ENCODE peak calls at places on chromosome 19, in seven cellular contexts. One of them, this sample, is unnamed.

GRCh38 chr19:46076951-46077814 is 36.4 kb upstream of the IGFL4 start:
- DNase-seq in lower leg skin: peak
- DNase-seq in iPS DF 6.9: peak
- DNase-seq in cardiac fibroblast: peak
- DNase-seq in heart left ventricle: no peak
- DNase-seq in body of pancreas: peak
- DNase-seq in fibroblast of mammary gland: peak
- DNase-seq in this sample: no peak

GRCh38 chr19:10686661-10687517 is 14.3 kb upstream of the QTRT1 start:
- DNase-seq in fibroblast of mammary gland: peak
- DNase-seq in iPS DF 6.9: no peak
- DNase-seq in cardiac fibroblast: peak
- DNase-seq in body of pancreas: no peak
- DNase-seq in lower leg skin: no peak
- DNase-seq in heart left ventricle: peak
- DNase-seq in this sample: peak

GRCh38 chr19:16002985-16003384 is 54.2 kb downstream of the OR10H4 start:
- DNase-seq in iPS DF 6.9: no peak
- DNase-seq in body of pancreas: no peak
- DNase-seq in heart left ventricle: no peak
- DNase-seq in fibroblast of mammary gland: no peak
- DNase-seq in cardiac fibroblast: no peak
- DNase-seq in lower leg skin: no peak
- DNase-seq in this sample: no peak

GRCh38 chr19:8302357-8302691 is 5.8 kb downstream of the CD320 start:
- DNase-seq in cardiac fibroblast: no peak
- DNase-seq in iPS DF 6.9: no peak
- DNase-seq in fibroblast of mammary gland: no peak
- DNase-seq in heart left ventricle: peak
- DNase-seq in body of pancreas: peak
- DNase-seq in lower leg skin: peak
- DNase-seq in this sample: peak

GRCh38 chr19:46372901-46373572 is 26.1 kb downstream of the PPP5C start:
- DNase-seq in body of pancreas: peak
- DNase-seq in iPS DF 6.9: peak
- DNase-seq in lower leg skin: no peak
- DNase-seq in fibroblast of mammary gland: peak
- DNase-seq in cardiac fibroblast: peak
- DNase-seq in heart left ventricle: no peak
- DNase-seq in this sample: no peak

GRCh38 chr19:58393725-58394033 is 1.8 kb upstream of the RNF225 start:
- DNase-seq in lower leg skin: no peak
- DNase-seq in body of pancreas: no peak
- DNase-seq in cardiac fibroblast: no peak
- DNase-seq in iPS DF 6.9: no peak
- DNase-seq in heart left ventricle: no peak
- DNase-seq in fibroblast of mammary gland: no peak
- DNase-seq in this sample: no peak

GRCh38 chr19:46201413-46202310 is 27.9 kb upstream of the IGFL1 start:
- DNase-seq in body of pancreas: no peak
- DNase-seq in iPS DF 6.9: no peak
- DNase-seq in cardiac fibroblast: no peak
- DNase-seq in fibroblast of mammary gland: no peak
- DNase-seq in lower leg skin: peak
- DNase-seq in heart left ventricle: no peak
- DNase-seq in this sample: no peak

GRCh38 chr19:56269348-56269747 is 3.2 kb upstream of the EDDM13 start:
- DNase-seq in cardiac fibroblast: no peak
- DNase-seq in body of pancreas: no peak
- DNase-seq in iPS DF 6.9: no peak
- DNase-seq in fibroblast of mammary gland: no peak
- DNase-seq in lower leg skin: no peak
- DNase-seq in heart left ventricle: no peak
- DNase-seq in this sample: no peak

GRCh38 chr19:47155141-47155540 is 24.5 kb downstream of the SAE1 start:
- DNase-seq in lower leg skin: no peak
- DNase-seq in heart left ventricle: no peak
- DNase-seq in iPS DF 6.9: no peak
- DNase-seq in fibroblast of mammary gland: no peak
- DNase-seq in body of pancreas: no peak
- DNase-seq in cardiac fibroblast: peak
- DNase-seq in this sample: no peak

GRCh38 chr19:9132422-9132821 is 5.7 kb upstream of the OR7G3 start:
- DNase-seq in cardiac fibroblast: no peak
- DNase-seq in iPS DF 6.9: no peak
- DNase-seq in lower leg skin: no peak
- DNase-seq in fibroblast of mammary gland: no peak
- DNase-seq in heart left ventricle: no peak
- DNase-seq in body of pancreas: no peak
- DNase-seq in this sample: no peak

GRCh38 chr19:54952591-54953344 is 5.4 kb upstream of the NLRP7 start:
- DNase-seq in lower leg skin: no peak
- DNase-seq in iPS DF 6.9: no peak
- DNase-seq in body of pancreas: no peak
- DNase-seq in fibroblast of mammary gland: peak
- DNase-seq in cardiac fibroblast: peak
- DNase-seq in heart left ventricle: no peak
- DNase-seq in this sample: no peak

GRCh38 chr19:5340637-5341447 is at the start of gene PTPRS:
- DNase-seq in fibroblast of mammary gland: peak
- DNase-seq in cardiac fibroblast: peak
- DNase-seq in lower leg skin: peak
- DNase-seq in heart left ventricle: peak
- DNase-seq in iPS DF 6.9: no peak
- DNase-seq in body of pancreas: peak
- DNase-seq in this sample: peak

GRCh38 chr19:53785196-53785889 is 38.8 kb downstream of the NLRP12 start:
- DNase-seq in iPS DF 6.9: no peak
- DNase-seq in body of pancreas: no peak
- DNase-seq in fibroblast of mammary gland: no peak
- DNase-seq in lower leg skin: no peak
- DNase-seq in heart left ventricle: no peak
- DNase-seq in cardiac fibroblast: no peak
- DNase-seq in this sample: no peak

GRCh38 chr19:56026769-56027168 is 40.2 kb downstream of the NLRP5 start:
- DNase-seq in cardiac fibroblast: no peak
- DNase-seq in fibroblast of mammary gland: no peak
- DNase-seq in heart left ventricle: no peak
- DNase-seq in body of pancreas: no peak
- DNase-seq in lower leg skin: no peak
- DNase-seq in iPS DF 6.9: no peak
- DNase-seq in this sample: no peak

GRCh38 chr19:5718579-5719273 is 1.2 kb downstream of the LONP1 start:
- DNase-seq in lower leg skin: no peak
- DNase-seq in iPS DF 6.9: no peak
- DNase-seq in fibroblast of mammary gland: peak
- DNase-seq in body of pancreas: no peak
- DNase-seq in heart left ventricle: no peak
- DNase-seq in cardiac fibroblast: peak
- DNase-seq in this sample: no peak

DNA sequence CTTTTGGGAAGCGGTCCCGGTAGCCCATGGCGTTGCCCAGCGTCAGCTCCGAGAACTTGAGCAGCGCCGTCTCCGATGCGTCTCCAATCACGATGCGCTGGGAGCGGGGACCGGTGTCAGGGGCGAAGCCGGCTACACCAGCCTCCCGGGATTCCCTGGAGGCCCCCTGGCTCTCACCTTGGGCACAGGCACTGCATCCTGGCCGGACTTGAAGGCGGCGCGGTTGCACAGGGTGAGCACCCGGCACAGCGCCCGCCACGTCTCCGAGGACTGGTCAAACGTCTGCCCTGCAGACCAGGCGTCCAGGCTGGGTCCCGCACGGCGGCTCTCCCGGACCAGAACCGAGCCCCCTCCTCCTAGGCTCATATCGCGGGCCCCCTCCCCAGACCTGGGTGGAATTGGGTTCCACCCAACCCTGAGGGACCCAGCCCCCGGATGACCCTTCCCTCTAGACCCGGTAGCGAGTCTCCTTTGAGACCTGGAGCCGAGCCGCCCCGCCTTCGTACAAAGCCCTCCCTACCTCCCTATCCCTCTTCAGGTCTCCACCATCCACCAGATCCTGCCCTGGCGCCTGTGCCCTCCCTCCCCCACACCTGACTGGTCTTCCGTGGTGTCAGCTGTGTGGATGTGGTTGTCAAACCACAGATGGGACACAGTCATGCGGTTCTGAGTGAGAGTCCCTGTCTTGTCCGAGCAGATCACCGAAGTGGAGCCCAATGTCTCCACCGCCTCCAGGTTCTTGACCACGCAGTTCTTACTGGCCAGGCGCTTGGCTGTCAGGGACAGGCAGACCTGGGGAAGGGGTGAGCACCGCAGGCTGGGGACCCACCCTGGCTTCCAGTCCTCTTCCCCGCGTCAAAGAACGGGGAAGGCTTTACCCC is 4.8 kb downstream of the ATP4A start:
- DNase-seq in fibroblast of mammary gland: no peak
- DNase-seq in lower leg skin: no peak
- DNase-seq in cardiac fibroblast: no peak
- DNase-seq in body of pancreas: no peak
- DNase-seq in heart left ventricle: no peak
- DNase-seq in iPS DF 6.9: no peak
- DNase-seq in this sample: no peak
- H3K4me3 ChIP-seq in fibroblast of mammary gland: no peak
- H3K4me3 ChIP-seq in lower leg skin: no peak
- H3K4me3 ChIP-seq in cardiac fibroblast: peak
- H3K4me3 ChIP-seq in body of pancreas: peak
- H3K4me3 ChIP-seq in heart left ventricle: peak
- H3K4me3 ChIP-seq in iPS DF 6.9: peak
- H3K4me3 ChIP-seq in this sample: peak

DNA sequence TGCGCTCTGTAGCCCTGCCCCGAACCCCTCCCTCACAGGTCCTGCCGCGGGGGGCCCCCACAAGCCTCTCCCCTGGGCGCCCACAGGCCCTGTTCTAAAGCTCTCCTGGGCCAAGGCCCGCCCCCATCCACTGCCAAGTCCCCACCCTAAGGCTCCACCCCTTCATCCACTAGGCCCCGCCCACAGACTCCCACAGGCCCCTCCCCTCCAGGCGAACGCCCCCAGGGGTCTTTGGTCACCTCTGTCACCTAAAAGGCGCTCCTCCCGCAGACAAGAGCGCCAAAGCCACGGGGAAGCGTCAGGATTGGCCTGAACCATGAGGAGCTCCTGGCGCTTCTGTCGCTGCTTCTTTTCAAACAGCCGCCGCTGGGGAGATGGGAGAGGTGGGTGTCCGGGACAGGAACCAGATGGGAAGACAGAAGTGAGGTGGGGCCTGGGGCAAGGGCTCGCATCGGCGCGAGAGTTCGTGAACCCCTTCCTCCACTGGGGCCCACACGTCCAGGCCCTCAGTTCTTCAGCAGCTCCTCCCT is 2.3 kb downstream of the TULP2 start:
- DNase-seq in fibroblast of mammary gland: peak
- DNase-seq in body of pancreas: peak
- DNase-seq in cardiac fibroblast: peak
- DNase-seq in iPS DF 6.9: no peak
- DNase-seq in lower leg skin: peak
- DNase-seq in heart left ventricle: peak
- DNase-seq in this sample: peak
- H3K4me3 ChIP-seq in fibroblast of mammary gland: peak
- H3K4me3 ChIP-seq in body of pancreas: no peak
- H3K4me3 ChIP-seq in cardiac fibroblast: peak
- H3K4me3 ChIP-seq in iPS DF 6.9: peak
- H3K4me3 ChIP-seq in lower leg skin: no peak
- H3K4me3 ChIP-seq in heart left ventricle: peak
- H3K4me3 ChIP-seq in this sample: peak

GRCh38 chr19:51371186-51371690 is 1.2 kb downstream of the NKG7 start:
- DNase-seq in body of pancreas: no peak
- DNase-seq in fibroblast of mammary gland: no peak
- DNase-seq in heart left ventricle: no peak
- DNase-seq in lower leg skin: no peak
- DNase-seq in iPS DF 6.9: no peak
- DNase-seq in cardiac fibroblast: no peak
- DNase-seq in this sample: no peak
- H3K4me3 ChIP-seq in body of pancreas: no peak
- H3K4me3 ChIP-seq in fibroblast of mammary gland: no peak
- H3K4me3 ChIP-seq in heart left ventricle: no peak
- H3K4me3 ChIP-seq in lower leg skin: no peak
- H3K4me3 ChIP-seq in iPS DF 6.9: no peak
- H3K4me3 ChIP-seq in cardiac fibroblast: no peak
- H3K4me3 ChIP-seq in this sample: no peak

GRCh38 chr19:1402411-1403070 is 1.2 kb upstream of the GAMT start:
- DNase-seq in heart left ventricle: peak
- DNase-seq in cardiac fibroblast: no peak
- DNase-seq in fibroblast of mammary gland: no peak
- DNase-seq in body of pancreas: no peak
- DNase-seq in iPS DF 6.9: no peak
- DNase-seq in lower leg skin: no peak
- DNase-seq in this sample: no peak
- H3K4me3 ChIP-seq in heart left ventricle: no peak
- H3K4me3 ChIP-seq in cardiac fibroblast: no peak
- H3K4me3 ChIP-seq in fibroblast of mammary gland: no peak
- H3K4me3 ChIP-seq in body of pancreas: no peak
- H3K4me3 ChIP-seq in iPS DF 6.9: no peak
- H3K4me3 ChIP-seq in lower leg skin: no peak
- H3K4me3 ChIP-seq in this sample: no peak

GRCh38 chr19:38693380-38694223 is 46.2 kb downstream of the ACTN4 start:
- DNase-seq in lower leg skin: no peak
- DNase-seq in iPS DF 6.9: no peak
- DNase-seq in fibroblast of mammary gland: peak
- DNase-seq in cardiac fibroblast: peak
- DNase-seq in body of pancreas: peak
- DNase-seq in heart left ventricle: no peak
- DNase-seq in this sample: no peak

GRCh38 chr19:38691938-38692457 is 44.5 kb downstream of the ACTN4 start:
- DNase-seq in heart left ventricle: no peak
- DNase-seq in lower leg skin: no peak
- DNase-seq in cardiac fibroblast: peak
- DNase-seq in iPS DF 6.9: no peak
- DNase-seq in fibroblast of mammary gland: peak
- DNase-seq in body of pancreas: no peak
- DNase-seq in this sample: no peak

GRCh38 chr19:38690146-38690545 is 42.7 kb downstream of the ACTN4 start:
- DNase-seq in fibroblast of mammary gland: no peak
- DNase-seq in lower leg skin: no peak
- DNase-seq in heart left ventricle: no peak
- DNase-seq in cardiac fibroblast: no peak
- DNase-seq in iPS DF 6.9: no peak
- DNase-seq in body of pancreas: no peak
- DNase-seq in this sample: no peak

GRCh38 chr19:38690832-38691231 is 43.4 kb downstream of the ACTN4 start:
- DNase-seq in fibroblast of mammary gland: no peak
- DNase-seq in iPS DF 6.9: no peak
- DNase-seq in lower leg skin: no peak
- DNase-seq in heart left ventricle: no peak
- DNase-seq in cardiac fibroblast: no peak
- DNase-seq in body of pancreas: no peak
- DNase-seq in this sample: no peak

GRCh38 chr19:38692458-38693379 is 45.3 kb downstream of the ACTN4 start:
- DNase-seq in cardiac fibroblast: no peak
- DNase-seq in body of pancreas: no peak
- DNase-seq in heart left ventricle: no peak
- DNase-seq in iPS DF 6.9: no peak
- DNase-seq in lower leg skin: no peak
- DNase-seq in fibroblast of mammary gland: no peak
- DNase-seq in this sample: no peak
- H3K4me3 ChIP-seq in cardiac fibroblast: no peak
- H3K4me3 ChIP-seq in body of pancreas: no peak
- H3K4me3 ChIP-seq in heart left ventricle: no peak
- H3K4me3 ChIP-seq in iPS DF 6.9: no peak
- H3K4me3 ChIP-seq in lower leg skin: no peak
- H3K4me3 ChIP-seq in fibroblast of mammary gland: no peak
- H3K4me3 ChIP-seq in this sample: no peak

GRCh38 chr19:41887711-41888382 is 4.9 kb downstream of the ARHGEF1 start:
- DNase-seq in cardiac fibroblast: no peak
- DNase-seq in lower leg skin: no peak
- DNase-seq in heart left ventricle: no peak
- DNase-seq in iPS DF 6.9: no peak
- DNase-seq in fibroblast of mammary gland: peak
- DNase-seq in body of pancreas: peak
- DNase-seq in this sample: no peak
- H3K4me3 ChIP-seq in cardiac fibroblast: no peak
- H3K4me3 ChIP-seq in lower leg skin: no peak
- H3K4me3 ChIP-seq in heart left ventricle: no peak
- H3K4me3 ChIP-seq in iPS DF 6.9: no peak
- H3K4me3 ChIP-seq in fibroblast of mammary gland: no peak
- H3K4me3 ChIP-seq in body of pancreas: no peak
- H3K4me3 ChIP-seq in this sample: no peak